ENCODE peak calls at places on chromosomes 6 and 20, in five cellular contexts. One of them, this sample, is unnamed.

GRCh38 chr6:12962995-12963394 is 246.4 kb downstream of the PHACTR1 start:
- DNase-seq in EL: peak; percentile 69
- DNase-seq in activated B cell treated with CpG ODN at 0.5 μM for 24 hours: no peak
- DNase-seq in mammary epithelial cell: no peak
- DNase-seq in PC-3: no peak
- DNase-seq in this sample: peak; percentile 29

GRCh38 chr6:134757911-134758361 is 192.0 kb downstream of the ALDH8A1 start:
- DNase-seq in EL: peak; percentile 38
- DNase-seq in activated B cell treated with CpG ODN at 0.5 μM for 24 hours: no peak
- DNase-seq in mammary epithelial cell: peak; percentile 50
- DNase-seq in PC-3: peak; percentile 43
- DNase-seq in this sample: peak; percentile 62

GRCh38 chr6:126959765-126960164 is 158.7 kb upstream of the RSPO3 start:
- DNase-seq in EL: no peak
- DNase-seq in activated B cell treated with CpG ODN at 0.5 μM for 24 hours: no peak
- DNase-seq in mammary epithelial cell: no peak
- DNase-seq in PC-3: no peak
- DNase-seq in this sample: peak; percentile 9

GRCh38 chr6:122953766-122954165 is 42.3 kb upstream of the CLVS2 start:
- DNase-seq in EL: no peak
- DNase-seq in activated B cell treated with CpG ODN at 0.5 μM for 24 hours: no peak
- DNase-seq in mammary epithelial cell: peak; percentile 8
- DNase-seq in PC-3: no peak
- DNase-seq in this sample: no peak

GRCh38 chr6:109296305-109296915 is 85.9 kb downstream of the CD164 start:
- DNase-seq in EL: no peak
- DNase-seq in activated B cell treated with CpG ODN at 0.5 μM for 24 hours: no peak
- DNase-seq in mammary epithelial cell: no peak
- DNase-seq in PC-3: peak; percentile 35
- DNase-seq in this sample: peak; percentile 30

GRCh38 chr6:53529324-53530036 is 15.4 kb downstream of the GCLC start:
- DNase-seq in EL: no peak
- DNase-seq in activated B cell treated with CpG ODN at 0.5 μM for 24 hours: no peak
- DNase-seq in mammary epithelial cell: no peak
- DNase-seq in PC-3: no peak
- DNase-seq in this sample: no peak

GRCh38 chr6:123226398-123226797 is 230.4 kb downstream of the CLVS2 start:
- DNase-seq in EL: no peak
- DNase-seq in activated B cell treated with CpG ODN at 0.5 μM for 24 hours: no peak
- DNase-seq in mammary epithelial cell: no peak
- DNase-seq in PC-3: no peak
- DNase-seq in this sample: no peak

GRCh38 chr6:138569970-138570715 is 70.8 kb upstream of the NHSL1 start:
- DNase-seq in EL: no peak
- DNase-seq in activated B cell treated with CpG ODN at 0.5 μM for 24 hours: no peak
- DNase-seq in mammary epithelial cell: no peak
- DNase-seq in PC-3: no peak
- DNase-seq in this sample: no peak

GRCh38 chr6:167163476-167164011 is 5.8 kb upstream of the GPR31 start:
- DNase-seq in EL: no peak
- DNase-seq in activated B cell treated with CpG ODN at 0.5 μM for 24 hours: no peak
- DNase-seq in mammary epithelial cell: no peak
- DNase-seq in PC-3: no peak
- DNase-seq in this sample: no peak

GRCh38 chr6:39490120-39490519 is 167.6 kb upstream of the KCNK16 start:
- DNase-seq in EL: no peak
- DNase-seq in activated B cell treated with CpG ODN at 0.5 μM for 24 hours: no peak
- DNase-seq in mammary epithelial cell: peak; percentile 5
- DNase-seq in PC-3: no peak
- DNase-seq in this sample: no peak

GRCh38 chr20:31542201-31542842 is 28.1 kb downstream of the HM13 start:
- DNase-seq in EL: peak; percentile 84
- DNase-seq in activated B cell treated with CpG ODN at 0.5 μM for 24 hours: no peak
- DNase-seq in mammary epithelial cell: peak; percentile 68
- DNase-seq in PC-3: peak; percentile 42
- DNase-seq in this sample: peak; percentile 97

GRCh38 chr20:50295762-50296449 is 105.3 kb downstream of the CEBPB start:
- DNase-seq in EL: no peak
- DNase-seq in activated B cell treated with CpG ODN at 0.5 μM for 24 hours: no peak
- DNase-seq in mammary epithelial cell: no peak
- DNase-seq in PC-3: no peak
- DNase-seq in this sample: no peak

GRCh38 chr6:125307150-125307838 is 5.5 kb upstream of the HDDC2 start:
- DNase-seq in EL: no peak
- DNase-seq in activated B cell treated with CpG ODN at 0.5 μM for 24 hours: no peak
- DNase-seq in mammary epithelial cell: peak; percentile 69
- DNase-seq in PC-3: peak; percentile 41
- DNase-seq in this sample: peak; percentile 60

GRCh38 chr6:53280207-53280606 is 68.5 kb downstream of the ELOVL5 start:
- DNase-seq in EL: no peak
- DNase-seq in activated B cell treated with CpG ODN at 0.5 μM for 24 hours: no peak
- DNase-seq in mammary epithelial cell: no peak
- DNase-seq in PC-3: no peak
- DNase-seq in this sample: no peak

GRCh38 chr6:14108571-14109410 is 8.8 kb upstream of the CD83 start:
- DNase-seq in EL: no peak
- DNase-seq in activated B cell treated with CpG ODN at 0.5 μM for 24 hours: peak; percentile 69
- DNase-seq in mammary epithelial cell: peak; percentile 32
- DNase-seq in PC-3: no peak
- DNase-seq in this sample: peak; percentile 57

GRCh38 chr20:48831702-48832422 is 4.1 kb upstream of the PREX1 start:
- DNase-seq in EL: peak; percentile 82
- DNase-seq in activated B cell treated with CpG ODN at 0.5 μM for 24 hours: no peak
- DNase-seq in mammary epithelial cell: peak; percentile 29
- DNase-seq in PC-3: peak; percentile 95
- DNase-seq in this sample: peak; percentile 93

GRCh38 chr6:121837545-121838229 is 402.2 kb downstream of the GJA1 start:
- DNase-seq in EL: no peak
- DNase-seq in activated B cell treated with CpG ODN at 0.5 μM for 24 hours: no peak
- DNase-seq in mammary epithelial cell: peak; percentile 65
- DNase-seq in PC-3: no peak
- DNase-seq in this sample: no peak

GRCh38 chr6:18022398-18023231 is 35.2 kb upstream of the KIF13A start:
- DNase-seq in EL: peak; percentile 83
- DNase-seq in activated B cell treated with CpG ODN at 0.5 μM for 24 hours: no peak
- DNase-seq in mammary epithelial cell: peak; percentile 58
- DNase-seq in PC-3: peak; percentile 44
- DNase-seq in this sample: peak; percentile 83